ENCODE peak calls at places on chromosomes 4 and X, in nine cellular contexts. K is lung, V is endodermal cell, T is MM.1S, S is pancreas, H is left lung, M is aorta, R is tibial nerve, C is lower lobe of right lung. B is an unnamed sample. For H3K9me3, the result is how much of the 10 kb centered on the place peaks cover.

GRCh38 chr4:25619601-25620000 is 36.0 kb upstream of the SLC34A2 start:
- DNase-seq in C (no peak), M (peak), T (no peak), S (no peak), V (no peak), H (no peak), R (no peak), K (no peak), B (no peak)

GRCh38 chr4:91502365-91502764 is 801.4 kb upstream of the GRID2 start:
- DNase-seq in M (no peak), S (no peak), K (no peak), T (peak), C (no peak), H (no peak), R (no peak), V (peak), B (no peak)

GRCh38 chrX:154779261-154779660 is 16.6 kb downstream of the DKC1 start:
- DNase-seq in V (no peak), R (no peak), T (no peak), S (no peak), M (no peak), K (no peak), C (no peak), H (no peak), B (no peak)

GRCh38 chr4:59484948-59485347 is 1715.2 kb upstream of the ADGRL3 start:
- DNase-seq in C (no peak), S (no peak), V (no peak), T (no peak), K (no peak), M (no peak), R (no peak), H (no peak), B (no peak)

GRCh38 chr4:105150511-105150910 is 3.8 kb downstream of the TET2 start:
- DNase-seq in H (no peak), M (no peak), T (no peak), S (no peak), K (no peak), R (no peak), V (no peak), C (no peak), B (no peak)

GRCh38 chr4:24836843-24837242 is 41.5 kb downstream of the SOD3 start:
- DNase-seq in R (no peak), V (no peak), H (no peak), M (peak), C (no peak), S (no peak), K (no peak), T (no peak), B (no peak)

GRCh38 chr4:7402526-7402925 is 32.2 kb downstream of the PSAPL1 start:
- DNase-seq in T (no peak), M (no peak), K (no peak), H (no peak), R (no peak), V (no peak), S (no peak), C (no peak), B (no peak)

GRCh38 chr4:16707874-16708273 is 190.6 kb downstream of the LDB2 start:
- DNase-seq in S (no peak), T (no peak), H (no peak), V (no peak), M (no peak), K (no peak), R (no peak), C (no peak), B (no peak)

DNA sequence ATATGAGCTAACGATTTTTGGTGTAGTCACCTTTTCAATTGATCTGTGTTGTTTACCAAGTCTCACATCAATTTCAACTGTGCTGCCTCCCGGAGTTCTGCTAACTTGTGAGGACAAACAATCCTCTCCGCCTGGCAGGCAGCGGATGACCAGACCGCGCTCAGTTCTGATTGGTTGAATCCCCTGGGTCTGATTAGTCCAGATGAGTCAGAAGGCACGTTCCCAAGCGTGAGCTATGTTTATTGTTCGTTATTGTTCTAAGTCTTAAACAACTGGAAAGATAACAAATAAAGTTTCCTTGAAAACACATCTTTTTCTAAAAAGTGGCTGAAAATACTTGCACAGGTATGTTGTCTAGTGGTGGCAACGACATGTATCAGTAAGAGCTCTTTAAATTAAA is 37.9 kb upstream of the TRPC3 start:
- DNase-seq in T (no peak), V (no peak), H (no peak), M (no peak), S (no peak), R (no peak), C (no peak), K (no peak), B (no peak)
- H3K9me3 ChIP-seq in T (under half), V (under half), H (under half), M (under half), S (under half), R (under half), C (under half), K (under half), B (under half)

GRCh38 chr4:1255699-1256098 is 6.8 kb upstream of the CTBP1 start:
- DNase-seq in R (no peak), M (no peak), C (no peak), S (no peak), K (no peak), T (no peak), H (no peak), V (no peak), B (no peak)
- H3K9me3 ChIP-seq in R (under half), M (under half), C (under half), S (under half), K (under half), T (under half), H (under half), V (half or more), B (under half)

GRCh38 chr4:70712604-70713452 is 8.9 kb upstream of the RUFY3 start:
- DNase-seq in R (no peak), M (no peak), T (no peak), S (no peak), H (no peak), V (no peak), K (no peak), C (no peak), B (no peak)
- H3K9me3 ChIP-seq in R (under half), M (under half), T (under half), S (under half), H (under half), V (under half), K (under half), C (under half), B (under half)

GRCh38 chr4:453267-453666 is 45.7 kb downstream of the ZNF721 start:
- DNase-seq in R (no peak), M (no peak), T (no peak), K (no peak), V (no peak), C (no peak), S (no peak), H (no peak), B (no peak)
- H3K9me3 ChIP-seq in R (half or more), M (under half), T (under half), K (under half), V (half or more), C (half or more), S (under half), H (under half), B (half or more)

GRCh38 chr4:144578681-144579080 is 67.3 kb upstream of the HHIP start:
- DNase-seq in V (no peak), C (no peak), T (no peak), R (no peak), K (no peak), S (no peak), M (no peak), H (no peak), B (no peak)

GRCh38 chr4:144574004-144574403 is 72.0 kb upstream of the HHIP start:
- DNase-seq in T (no peak), K (no peak), S (no peak), V (no peak), C (no peak), M (no peak), H (no peak), R (no peak), B (no peak)

GRCh38 chr4:144572660-144573059 is 73.3 kb upstream of the HHIP start:
- DNase-seq in M (no peak), V (peak), R (no peak), K (no peak), H (no peak), S (no peak), T (no peak), C (no peak), B (no peak)

GRCh38 chr4:144575181-144575580 is 70.8 kb upstream of the HHIP start:
- DNase-seq in S (no peak), M (no peak), C (no peak), V (no peak), R (no peak), K (no peak), H (no peak), T (no peak), B (no peak)

DNA sequence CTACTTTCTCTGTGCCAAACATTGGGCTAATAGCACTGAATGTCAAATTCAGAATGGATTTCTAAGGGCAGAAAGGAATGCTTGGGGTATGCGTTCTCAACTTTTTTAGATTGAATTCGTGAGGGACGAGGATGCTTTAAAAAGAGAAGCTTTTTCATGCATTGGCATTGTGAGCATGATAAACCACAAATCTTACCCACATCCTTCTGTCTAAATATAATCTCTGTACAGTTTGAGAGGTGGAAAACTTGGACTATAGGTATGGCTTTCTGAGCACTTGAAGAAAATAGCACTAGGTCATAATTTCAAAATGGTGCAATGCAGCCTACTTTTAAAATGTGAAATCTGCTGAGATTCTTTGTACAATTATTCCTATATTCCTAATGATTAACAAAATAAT is 71.4 kb upstream of the HHIP start:
- DNase-seq in S (no peak), T (no peak), V (no peak), R (no peak), K (no peak), C (no peak), M (no peak), H (no peak), B (no peak)
- H3K9me3 ChIP-seq in S (under half), T (under half), V (under half), R (under half), K (under half), C (under half), M (under half), H (under half), B (under half)

GRCh38 chr4:129064717-129065116 is 28.6 kb downstream of the SCLT1 start:
- DNase-seq in M (no peak), K (no peak), R (no peak), H (no peak), C (no peak), S (no peak), T (no peak), V (no peak), B (no peak)
- H3K9me3 ChIP-seq in M (under half), K (under half), R (under half), H (under half), C (under half), S (under half), T (under half), V (half or more), B (under half)

B was measured in right lobe of liver.